ENCODE peak calls at places on chromosomes 13 and 19, in four cellular contexts. J is K562, K is IMR-90, H is endothelial cell of umbilical vein. S is an unnamed sample. For H3K9me1, the result is how much of the 10 kb centered on the place peaks cover.

GRCh38 chr19:55452381-55453325 is 8.8 kb downstream of the ISOC2 start:
- DNase-seq in J (peak), K (peak), H (peak), S (no peak)

GRCh38 chr13:84607614-84608013 is 725.3 kb upstream of the SLITRK1 start:
- DNase-seq in J (no peak), K (peak), H (no peak), S (no peak)

GRCh38 chr13:46983881-46984280 is 87.0 kb upstream of the HTR2A start:
- DNase-seq in J (no peak), K (peak), H (no peak), S (no peak)

GRCh38 chr13:42832341-42833153 is 51.2 kb downstream of the FAM216B start:
- DNase-seq in J (no peak), K (peak), H (no peak), S (no peak)

GRCh38 chr19:33928458-33928950 is 131.8 kb downstream of the KCTD15 start:
- DNase-seq in J (no peak), K (no peak), H (no peak), S (no peak)

GRCh38 chr13:110268061-110268460 is 38.9 kb downstream of the COL4A1 start:
- DNase-seq in J (no peak), K (no peak), H (no peak), S (no peak)

GRCh38 chr13:45479661-45480060 is 14.9 kb downstream of the COG3 start:
- DNase-seq in J (no peak), K (no peak), H (no peak), S (no peak)

GRCh38 chr13:114212096-114212495 is 22.6 kb upstream of the CDC16 start:
- DNase-seq in J (no peak), K (peak), H (peak), S (no peak)

GRCh38 chr13:32316030-32316344 is 679 bp downstream of the BRCA2 start:
- DNase-seq in J (no peak), K (no peak), H (no peak), S (no peak)

GRCh38 chr13:21243843-21244184 is 67.4 kb downstream of the MRPL57 start:
- DNase-seq in J (no peak), K (no peak), H (no peak), S (no peak)

GRCh38 chr19:3444695-3445234 is 35.6 kb downstream of the SMIM24 start:
- DNase-seq in J (no peak), K (no peak), H (no peak), S (no peak)

GRCh38 chr13:94369862-94370491 is 109.5 kb downstream of the DCT start:
- DNase-seq in J (no peak), K (peak), H (no peak), S (no peak)

GRCh38 chr19:3983936-3984583 is 1.2 kb downstream of the EEF2 start:
- DNase-seq in J (peak), K (peak), H (peak), S (peak)

GRCh38 chr19:36417752-36418286 is 625 bp downstream of the ZFP82 start:
- DNase-seq in J (peak), K (no peak), H (no peak), S (no peak)

GRCh38 chr13:28819046-28819747 is 942 bp upstream of the MTUS2 start:
- DNase-seq in J (no peak), K (peak), H (peak), S (no peak)

GRCh38 chr19:5557691-5558090 is 10.1 kb downstream of the TINCR start:
- DNase-seq in J (no peak), K (no peak), H (no peak), S (no peak)

GRCh38 chr19:17118957-17119356 is 43.4 kb downstream of the MYO9B start:
- DNase-seq in J (no peak), K (no peak), H (no peak), S (no peak)

GRCh38 chr19:17124025-17124424 is 48.4 kb downstream of the MYO9B start:
- DNase-seq in J (no peak), K (no peak), H (no peak), S (no peak)

GRCh38 chr19:17123041-17123440 is 47.5 kb downstream of the MYO9B start:
- DNase-seq in J (no peak), K (no peak), H (no peak), S (no peak)

GRCh38 chr19:17125052-17125727 is 49.6 kb downstream of the MYO9B start:
- DNase-seq in J (no peak), K (peak), H (no peak), S (no peak)

DNA sequence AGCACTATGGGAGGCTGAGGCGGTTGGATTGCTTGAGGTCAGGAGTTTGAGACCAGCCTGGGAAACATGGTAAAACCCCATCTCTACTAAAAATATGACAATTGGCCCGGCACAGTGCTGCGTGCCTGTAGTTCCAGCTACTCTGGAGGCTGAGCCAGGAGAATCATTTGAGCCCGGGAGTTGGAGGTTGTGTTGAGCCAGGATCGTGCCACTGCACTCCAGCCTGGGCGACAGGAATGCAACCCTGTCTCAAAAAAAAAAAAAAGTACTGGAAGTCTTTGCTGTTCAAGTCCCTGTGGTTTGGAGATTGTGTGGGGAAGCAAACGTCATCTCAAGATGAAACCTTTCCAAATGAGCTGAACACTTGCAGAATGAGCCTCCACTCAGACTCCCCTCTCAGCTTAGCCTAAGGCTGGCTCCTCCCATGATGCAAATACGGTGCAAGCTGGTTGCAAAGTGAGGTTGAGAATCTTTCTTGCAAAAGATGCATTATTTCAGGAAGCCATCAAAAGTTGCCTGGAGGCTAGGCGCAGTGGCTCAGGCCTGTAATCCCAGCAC is 46.2 kb downstream of the MYO9B start:
- DNase-seq in J (no peak), K (peak), H (no peak), S (no peak)
- H3K9me1 ChIP-seq in J (under half), K (under half), H (under half), S (under half)

GRCh38 chr19:13998426-13998825 is 7.7 kb downstream of the RFX1 start:
- DNase-seq in J (no peak), K (no peak), H (no peak), S (no peak)
- H3K9me1 ChIP-seq in J (under half), K (under half), H (under half), S (under half)

DNA sequence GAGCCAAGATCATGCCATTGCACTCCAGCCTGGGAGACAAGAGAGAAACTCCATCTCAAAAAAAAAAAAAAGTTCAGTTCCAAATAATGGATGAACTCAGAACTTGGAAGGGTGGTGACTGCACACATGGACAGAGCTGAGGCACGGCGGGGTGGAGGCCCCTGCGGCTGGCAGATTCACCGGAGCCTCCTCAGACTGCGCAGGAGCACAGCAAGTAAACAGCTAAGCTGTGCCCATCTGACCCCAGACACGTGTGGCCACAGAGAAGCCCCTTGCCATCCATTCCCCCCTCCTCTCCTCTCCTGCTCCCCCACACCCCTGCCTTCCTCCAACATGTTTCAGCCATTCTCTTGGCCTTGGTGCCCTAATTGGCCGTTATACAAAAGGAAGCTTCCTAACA is 15.6 kb upstream of the PROZ start:
- DNase-seq in J (no peak), K (no peak), H (no peak), S (no peak)
- H3K9me1 ChIP-seq in J (under half), K (under half), H (under half), S (under half)

GRCh38 chr19:41353466-41354342 is at the start of gene TGFB1:
- DNase-seq in J (peak), K (peak), H (peak), S (peak)

GRCh38 chr19:41354343-41354974 is 737 bp upstream of the TGFB1 start:
- DNase-seq in J (no peak), K (no peak), H (no peak), S (no peak)

GRCh38 chr19:41355802-41356201 is 2.1 kb upstream of the TGFB1 start:
- DNase-seq in J (no peak), K (no peak), H (no peak), S (no peak)

GRCh38 chr19:41356984-41357739 is 3.4 kb upstream of the TGFB1 start:
- DNase-seq in J (no peak), K (no peak), H (no peak), S (no peak)

DNA sequence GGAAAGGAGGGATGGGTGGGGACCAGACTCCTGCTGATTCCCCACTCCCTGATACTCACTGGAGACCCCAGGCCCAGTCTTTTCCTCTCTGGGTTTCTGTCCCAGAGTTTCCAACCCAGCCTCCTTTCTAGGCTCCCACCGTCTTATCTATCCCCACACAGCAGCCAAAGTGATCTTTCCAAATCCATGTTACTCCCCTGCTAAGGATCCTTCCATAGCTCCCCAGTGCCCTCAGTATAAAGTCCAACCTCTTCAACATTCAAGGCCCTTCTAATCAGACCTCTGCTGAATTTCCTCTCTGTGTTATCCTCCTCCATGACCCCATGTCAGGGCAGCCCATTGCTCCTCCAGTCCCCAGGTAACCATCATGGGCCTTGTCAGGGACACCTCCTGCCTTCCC is 1.3 kb upstream of the TGFB1 start:
- DNase-seq in J (no peak), K (no peak), H (no peak), S (no peak)
- H3K9me1 ChIP-seq in J (under half), K (under half), H (under half), S (under half)

DNA sequence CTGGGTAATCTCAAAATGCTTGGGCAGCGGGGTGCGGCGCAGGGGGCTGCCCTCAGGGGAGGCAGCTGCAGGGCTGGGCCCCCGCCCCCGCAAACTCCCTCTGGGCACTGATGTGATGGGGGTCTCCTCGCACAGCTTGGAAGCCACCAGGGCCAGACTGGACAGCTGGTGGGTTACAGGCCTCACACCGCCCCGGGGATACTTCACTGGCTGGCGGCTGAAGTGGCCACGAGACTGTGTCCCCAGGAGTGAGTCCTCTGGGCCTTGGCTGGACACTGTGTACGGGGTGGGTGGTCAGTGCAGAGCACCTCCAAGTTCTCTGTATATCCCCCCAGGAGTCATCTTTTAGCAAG is 2.0 kb upstream of the LPAR2 start:
- DNase-seq in J (no peak), K (no peak), H (no peak), S (no peak)
- H3K9me1 ChIP-seq in J (under half), K (under half), H (under half), S (under half)

GRCh38 chr19:7255631-7256030 is 38.6 kb downstream of the INSR start:
- DNase-seq in J (no peak), K (no peak), H (no peak), S (no peak)

GRCh38 chr19:7257148-7258041 is 36.8 kb downstream of the INSR start:
- DNase-seq in J (peak), K (peak), H (peak), S (peak)

GRCh38 chr19:7252364-7252763 is 41.9 kb downstream of the INSR start:
- DNase-seq in J (no peak), K (no peak), H (no peak), S (no peak)

GRCh38 chr19:7254590-7254989 is 39.6 kb downstream of the INSR start:
- DNase-seq in J (no peak), K (no peak), H (no peak), S (no peak)

DNA sequence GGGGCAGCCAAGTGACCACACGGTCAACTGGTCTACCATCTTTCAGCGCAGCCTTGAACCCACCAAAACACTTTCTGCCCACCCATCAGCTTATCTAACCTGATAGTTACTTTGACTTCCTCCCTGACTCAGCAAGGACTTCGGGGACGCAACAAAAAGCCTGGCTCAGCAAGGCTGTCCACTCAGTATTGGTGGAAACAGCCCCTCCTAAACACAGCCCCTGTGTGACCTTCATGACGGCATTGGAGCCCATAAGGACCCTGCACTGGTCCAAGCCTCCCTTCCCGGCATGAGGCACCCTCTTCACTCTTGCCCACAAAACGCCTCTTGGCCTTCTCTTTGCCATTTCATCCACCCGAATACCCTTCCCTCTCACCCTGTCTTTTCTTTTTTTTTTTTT is 39.1 kb downstream of the INSR start:
- DNase-seq in J (no peak), K (no peak), H (no peak), S (no peak)
- H3K9me1 ChIP-seq in J (under half), K (under half), H (under half), S (under half)

GRCh38 chr19:21260164-21260847 is 68.9 kb downstream of the ZNF708 start:
- DNase-seq in J (no peak), K (no peak), H (no peak), S (no peak)

DNA sequence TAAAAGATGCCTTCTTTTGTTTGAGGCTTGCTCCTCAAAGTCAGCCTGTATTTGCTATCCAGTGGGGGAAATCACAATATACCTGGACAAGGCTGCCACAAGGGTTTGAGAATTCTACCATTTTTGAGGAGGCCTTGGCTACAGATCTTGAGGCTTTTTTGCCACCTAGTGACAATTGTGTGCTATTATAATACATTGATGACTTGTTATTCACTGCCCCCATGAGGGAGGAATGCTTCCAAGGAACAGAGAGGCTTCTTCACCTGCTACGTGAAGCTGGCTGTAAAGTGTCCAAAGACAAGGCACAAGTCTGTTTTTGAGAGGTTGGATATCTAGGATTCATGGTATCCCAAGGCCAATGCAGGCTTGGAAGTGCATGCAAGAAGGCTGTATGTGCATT is 72.5 kb downstream of the ZNF708 start:
- DNase-seq in J (peak), K (peak), H (no peak), S (no peak)
- H3K9me1 ChIP-seq in J (under half), K (under half), H (under half), S (under half)

GRCh38 chr13:111901301-111901905 is 165.5 kb upstream of the SOX1 start:
- DNase-seq in J (no peak), K (no peak), H (no peak), S (no peak)
- H3K9me1 ChIP-seq in J (under half), K (under half), H (under half), S (under half)

DNA sequence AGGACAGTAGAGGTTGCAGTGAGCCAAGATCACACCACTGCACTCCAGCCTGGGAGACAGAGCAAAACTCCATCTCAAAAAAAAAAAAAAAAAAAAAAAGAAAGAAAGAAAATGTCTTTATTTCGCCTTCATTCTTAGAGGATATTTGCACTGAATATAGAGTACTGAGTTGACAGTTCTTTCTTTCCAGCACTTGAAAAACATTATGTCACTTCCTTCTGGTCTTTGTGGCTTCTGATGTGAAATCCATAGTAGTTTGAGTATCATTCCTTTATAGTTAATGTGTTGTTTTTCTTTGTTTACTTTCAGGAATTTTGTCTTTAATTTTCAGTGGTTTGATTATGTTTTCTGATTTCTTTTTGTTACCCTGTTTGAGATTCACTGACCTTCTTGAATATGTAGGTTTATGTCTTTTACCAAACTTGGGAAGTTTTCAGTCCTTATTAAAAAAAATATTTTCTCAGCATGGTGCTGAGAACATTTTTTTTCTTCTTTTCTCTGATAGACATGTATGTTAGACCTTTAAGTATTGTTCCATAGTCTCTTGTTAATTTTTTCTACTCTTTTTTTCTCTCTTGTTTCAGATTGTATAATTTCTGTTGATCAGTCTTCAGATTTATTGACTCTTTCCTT is 50.1 kb downstream of the PCCA start:
- DNase-seq in J (no peak), K (no peak), H (peak), S (no peak)
- H3K9me1 ChIP-seq in J (under half), K (under half), H (under half), S (under half)

GRCh38 chr13:24224232-24224680 is 63.7 kb downstream of the SPATA13 start:
- DNase-seq in J (no peak), K (no peak), H (no peak), S (no peak)

GRCh38 chr13:24228852-24229458 is 68.4 kb downstream of the SPATA13 start:
- DNase-seq in J (peak), K (peak), H (peak), S (peak)

GRCh38 chr13:24225062-24225461 is 64.5 kb downstream of the SPATA13 start:
- DNase-seq in J (no peak), K (no peak), H (no peak), S (no peak)

GRCh38 chr13:24225930-24226329 is 65.4 kb downstream of the SPATA13 start:
- DNase-seq in J (no peak), K (no peak), H (no peak), S (no peak)

GRCh38 chr13:24226762-24227161 is 66.2 kb downstream of the SPATA13 start:
- DNase-seq in J (no peak), K (no peak), H (no peak), S (no peak)
- H3K9me1 ChIP-seq in J (under half), K (under half), H (under half), S (under half)

S was measured in keratinocyte.